ENCODE peak calls at places on chromosomes 13 and 19, in nine cellular contexts. I is heart left ventricle, R is A549, Q is right lobe of liver, J is IMR-90, C is stomach, W is uterus, T is tibial nerve, M is HepG2. F is an unnamed sample.

GRCh38 chr13:79918620-79919019 is 422.3 kb downstream of the SPRY2 start:
- DNase-seq in I (no peak), R (no peak), Q (no peak), J (no peak), C (no peak), W (no peak), T (no peak), M (no peak), F (no peak)

GRCh38 chr13:92807343-92807742 is 419.3 kb upstream of the GPC6 start:
- DNase-seq in I (no peak), R (no peak), Q (no peak), J (peak; percentile 26), C (no peak), W (no peak), T (no peak), M (no peak), F (no peak)

GRCh38 chr13:86000546-86000945 is 201.3 kb upstream of the SLITRK6 start:
- DNase-seq in I (no peak), R (no peak), Q (no peak), J (no peak), C (no peak), W (no peak), T (no peak), M (no peak), F (no peak)

GRCh38 chr13:28375250-28375930 is 119.5 kb downstream of the FLT1 start:
- DNase-seq in I (no peak), R (no peak), Q (no peak), J (no peak), C (no peak), W (no peak), T (no peak), M (no peak), F (no peak)

GRCh38 chr19:6047741-6048231 is 62.5 kb downstream of the RFX2 start:
- DNase-seq in I (no peak), R (no peak), Q (no peak), J (peak; percentile 52), C (no peak), W (peak; percentile 24), T (no peak), M (peak; percentile 70), F (peak; percentile 57)

GRCh38 chr13:43388282-43389034 is 365.1 kb downstream of the DNAJC15 start:
- DNase-seq in I (no peak), R (no peak), Q (no peak), J (no peak), C (peak; percentile 47), W (no peak), T (no peak), M (no peak), F (no peak)

GRCh38 chr13:73417012-73417615 is 358.3 kb downstream of the KLF5 start:
- DNase-seq in I (no peak), R (peak; percentile 5), Q (no peak), J (no peak), C (no peak), W (no peak), T (no peak), M (peak; percentile 27), F (no peak)

GRCh38 chr19:45630463-45630862 is 8.7 kb downstream of the EML2 start:
- DNase-seq in I (no peak), R (peak; percentile 63), Q (no peak), J (peak; percentile 96), C (no peak), W (no peak), T (no peak), M (no peak), F (no peak)

GRCh38 chr19:13152854-13153626 is 2.8 kb downstream of the IER2 start:
- DNase-seq in I (peak; percentile 95), R (peak; percentile 77), Q (peak; percentile 97), J (peak; percentile 93), C (peak; percentile 97), W (peak; percentile 98), T (peak; percentile 99), M (peak; percentile 86), F (peak; percentile 99)

GRCh38 chr19:2273356-2274184 is 8.4 kb downstream of the PEAK3 start:
- DNase-seq in I (peak; percentile 85), R (peak; percentile 78), Q (peak; percentile 79), J (peak; percentile 52), C (peak; percentile 83), W (peak; percentile 77), T (peak; percentile 67), M (peak; percentile 64), F (no peak)

GRCh38 chr19:2275588-2276428 is 6.2 kb downstream of the PEAK3 start:
- DNase-seq in I (peak; percentile 60), R (no peak), Q (no peak), J (no peak), C (peak; percentile 63), W (peak; percentile 61), T (no peak), M (no peak), F (no peak)

GRCh38 chr19:2274937-2275535 is 6.9 kb downstream of the PEAK3 start:
- DNase-seq in I (peak; percentile 78), R (peak; percentile 69), Q (peak; percentile 70), J (peak; percentile 64), C (peak; percentile 69), W (peak; percentile 67), T (peak; percentile 61), M (peak; percentile 73), F (no peak)

GRCh38 chr19:2276429-2276989 is 5.5 kb downstream of the PEAK3 start:
- DNase-seq in I (no peak), R (no peak), Q (no peak), J (no peak), C (no peak), W (no peak), T (no peak), M (no peak), F (no peak)

DNA sequence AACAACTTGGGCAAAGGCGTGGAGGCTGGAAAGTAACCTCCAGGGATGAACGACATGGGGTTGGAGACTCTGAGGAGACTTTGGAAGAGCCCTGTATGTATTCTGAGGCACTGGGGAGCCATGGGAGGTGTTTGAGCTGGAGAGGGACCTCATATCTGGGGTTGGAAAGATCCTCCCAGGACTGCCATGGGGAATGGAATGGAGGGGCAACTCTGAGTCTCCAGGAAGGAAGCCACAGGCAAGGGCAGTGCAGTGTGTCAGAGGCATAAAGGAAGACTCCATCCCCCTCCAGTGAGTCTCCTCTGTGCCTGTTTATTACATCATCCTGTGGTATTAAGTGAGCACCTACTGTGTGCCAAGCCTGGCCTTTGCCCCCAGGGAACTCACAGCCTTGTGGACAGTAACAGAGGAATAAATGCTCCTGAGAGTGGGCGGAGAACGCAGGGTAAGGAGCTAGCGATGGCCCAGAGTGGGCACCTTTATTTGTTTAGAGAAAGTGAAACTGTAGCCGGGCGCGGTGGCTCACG is 7.7 kb downstream of the PEAK3 start:
- DNase-seq in I (no peak), R (no peak), Q (no peak), J (no peak), C (no peak), W (no peak), T (no peak), M (no peak), F (no peak)
- H3K4me1 ChIP-seq in I (peaks cover 37% of the 10 kb centered on the region), R (peaks cover 20% of the 10 kb centered on the region), Q (no peaks in the 10 kb centered on the region), J (peaks cover 14% of the 10 kb centered on the region), C (peaks cover 48% of the 10 kb centered on the region), W (peaks cover 3% of the 10 kb centered on the region), T (peaks cover 64% of the 10 kb centered on the region), M (peaks cover 40% of the 10 kb centered on the region), F (peaks cover 57% of the 10 kb centered on the region)

GRCh38 chr13:48304132-48304876 is 753 bp downstream of the RB1 start:
- DNase-seq in I (peak; percentile 51), R (peak; percentile 6), Q (peak; percentile 55), J (peak; percentile 55), C (peak; percentile 34), W (peak; percentile 38), T (peak; percentile 47), M (peak; percentile 30), F (no peak)
- TF ChIP-seq POLR2A in I (no peak), R (no peak), Q (no peak), J (no peak), C (no peak), W (no peak), T (no peak), M (no peak), F (no peak)

GRCh38 chr13:113147206-113147605 is 11.2 kb upstream of the PROZ start:
- DNase-seq in I (no peak), R (no peak), Q (no peak), J (no peak), C (no peak), W (no peak), T (no peak), M (no peak), F (no peak)

GRCh38 chr13:113149711-113150544 is 8.5 kb upstream of the PROZ start:
- DNase-seq in I (peak; percentile 22), R (no peak), Q (peak; percentile 88), J (no peak), C (no peak), W (no peak), T (no peak), M (peak; percentile 91), F (no peak)

GRCh38 chr13:113150545-113151365 is 7.7 kb upstream of the PROZ start:
- DNase-seq in I (peak; percentile 15), R (no peak), Q (no peak), J (no peak), C (no peak), W (no peak), T (no peak), M (no peak), F (no peak)

GRCh38 chr13:113148407-113148806 is 10.0 kb upstream of the PROZ start:
- DNase-seq in I (no peak), R (no peak), Q (no peak), J (no peak), C (no peak), W (no peak), T (no peak), M (no peak), F (no peak)

DNA sequence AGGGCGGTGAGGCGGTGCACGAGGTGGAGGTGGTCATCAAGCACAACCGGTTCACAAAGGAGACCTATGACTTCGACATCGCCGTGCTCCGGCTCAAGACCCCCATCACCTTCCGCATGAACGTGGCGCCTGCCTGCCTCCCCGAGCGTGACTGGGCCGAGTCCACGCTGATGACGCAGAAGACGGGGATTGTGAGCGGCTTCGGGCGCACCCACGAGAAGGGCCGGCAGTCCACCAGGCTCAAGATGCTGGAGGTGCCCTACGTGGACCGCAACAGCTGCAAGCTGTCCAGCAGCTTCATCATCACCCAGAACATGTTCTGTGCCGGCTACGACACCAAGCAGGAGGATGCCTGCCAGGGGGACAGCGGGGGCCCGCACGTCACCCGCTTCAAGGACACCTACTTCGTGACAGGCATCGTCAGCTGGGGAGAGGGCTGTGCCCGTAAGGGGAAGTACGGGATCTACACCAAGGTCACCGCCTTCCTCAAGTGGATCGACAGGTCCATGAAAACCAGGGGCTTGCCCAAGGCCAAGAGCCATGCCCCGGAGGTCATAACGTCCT is 9.4 kb upstream of the PROZ start:
- DNase-seq in I (no peak), R (no peak), Q (no peak), J (no peak), C (no peak), W (no peak), T (no peak), M (no peak), F (no peak)
- H3K4me1 ChIP-seq in I (peaks cover 13% of the 10 kb centered on the region), R (peaks cover 4% of the 10 kb centered on the region), Q (no peaks in the 10 kb centered on the region), J (peaks cover 7% of the 10 kb centered on the region), C (peaks cover 15% of the 10 kb centered on the region), W (no peaks in the 10 kb centered on the region), T (peaks cover 19% of the 10 kb centered on the region), M (peaks cover 49% of the 10 kb centered on the region), F (peaks cover 19% of the 10 kb centered on the region)

DNA sequence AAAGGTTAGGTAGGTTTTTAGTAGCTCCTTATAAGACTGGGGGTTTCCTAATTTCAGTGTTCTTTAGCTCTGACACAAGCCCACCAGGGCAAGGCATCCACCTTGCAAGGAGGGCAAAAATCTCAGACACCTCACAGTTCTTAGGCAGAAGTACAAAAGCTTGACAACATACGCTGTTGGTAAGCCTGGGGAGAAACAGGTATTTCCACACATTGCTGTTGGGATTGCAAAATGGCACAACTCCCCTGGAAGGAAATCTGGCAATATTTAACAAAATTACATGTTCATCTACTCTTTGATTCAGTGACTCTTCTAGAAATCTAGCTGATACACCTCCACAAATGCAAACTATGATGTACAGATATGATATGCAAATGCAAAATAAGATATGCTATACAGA is 20.4 kb upstream of the PCCA start:
- DNase-seq in I (no peak), R (no peak), Q (no peak), J (no peak), C (no peak), W (no peak), T (no peak), M (no peak), F (no peak)
- TF ChIP-seq POLR2A in I (no peak), R (no peak), Q (no peak), J (no peak), C (no peak), W (no peak), T (no peak), M (no peak), F (no peak)